ENCODE peak calls at places on chromosomes 3 and 15, in four cellular contexts. I, J, E and K are unnamed samples.

GRCh38 chr3:88807471-88808090 is 299.8 kb upstream of the EPHA3 start:
- DNase-seq in E (no peak), J (no peak), I (no peak), K (no peak)

GRCh38 chr3:172138031-172138538 is 98.7 kb downstream of the FNDC3B start:
- DNase-seq in E (no peak), I (no peak), J (no peak), K (no peak)

GRCh38 chr15:80736571-80736970 is 41.5 kb downstream of the ABHD17C start:
- DNase-seq in I (no peak), J (no peak), E (no peak), K (no peak)

GRCh38 chr3:187742351-187743171 is 2.7 kb downstream of the BCL6 start:
- DNase-seq in E (no peak), I (no peak), J (peak), K (peak)

GRCh38 chr15:48823237-48823636 is 12.4 kb upstream of the CEP152 start:
- DNase-seq in J (no peak), I (no peak), E (no peak), K (no peak)

GRCh38 chr15:69090197-69090948 is 70.1 kb upstream of the GLCE start:
- DNase-seq in J (no peak), I (no peak), E (no peak), K (no peak)

GRCh38 chr3:194497799-194498575 is 11.2 kb upstream of the ATP13A3 start:
- DNase-seq in J (no peak), I (no peak), E (no peak), K (no peak)

GRCh38 chr3:156305672-156306071 is 185.3 kb downstream of the KCNAB1 start:
- DNase-seq in J (no peak), I (no peak), E (no peak), K (no peak)

GRCh38 chr3:44825264-44825925 is 36.3 kb upstream of the TMEM42 start:
- DNase-seq in J (no peak), E (no peak), I (no peak), K (no peak)

GRCh38 chr3:157088506-157089454 is 71.2 kb downstream of the CCNL1 start:
- DNase-seq in J (peak), E (peak), I (peak), K (peak)

GRCh38 chr3:72571052-72571451 is 277.2 kb downstream of the SHQ1 start:
- DNase-seq in E (no peak), I (no peak), J (no peak), K (no peak)

GRCh38 chr3:145936986-145937385 is 224.0 kb downstream of the PLOD2 start:
- DNase-seq in J (no peak), I (no peak), E (no peak), K (no peak)

GRCh38 chr3:179189764-179190163 is 41.6 kb downstream of the PIK3CA start:
- DNase-seq in I (no peak), J (no peak), E (no peak), K (no peak)

GRCh38 chr3:197541756-197542539 is 13.8 kb downstream of the BDH1 start:
- DNase-seq in J (peak), E (no peak), I (no peak), K (no peak)

GRCh38 chr15:62624541-62625399 is 417.8 kb upstream of the TPM1 start:
- DNase-seq in E (peak), J (no peak), I (no peak), K (no peak)

GRCh38 chr3:98325055-98325454 is 28.6 kb upstream of the OR5K4 start:
- DNase-seq in E (no peak), I (no peak), J (peak), K (no peak)

GRCh38 chr15:43105077-43105769 is 615 bp downstream of the UBR1 start:
- DNase-seq in I (no peak), E (no peak), J (peak), K (peak)

GRCh38 chr15:31453558-31454318 is 127.1 kb downstream of the KLF13 start:
- DNase-seq in E (no peak), I (no peak), J (no peak), K (no peak)

GRCh38 chr3:189839576-189839975 is 208.4 kb downstream of the TP63 start:
- DNase-seq in I (no peak), E (no peak), J (peak), K (peak)

GRCh38 chr3:152302521-152303021 is 33.8 kb downstream of the MBNL1 start:
- DNase-seq in J (no peak), E (peak), I (no peak), K (no peak)

GRCh38 chr3:195153121-195153520 is 117.8 kb downstream of the XXYLT1 start:
- DNase-seq in E (no peak), I (no peak), J (no peak), K (no peak)

GRCh38 chr15:39976291-39977274 is 42.7 kb downstream of the EIF2AK4 start:
- DNase-seq in E (no peak), J (no peak), I (peak), K (no peak)

GRCh38 chr15:50219820-50220219 is 37.8 kb downstream of the SLC27A2 start:
- DNase-seq in E (no peak), J (no peak), I (no peak), K (no peak)

GRCh38 chr3:18489939-18490338 is 64.8 kb upstream of the SATB1 start:
- DNase-seq in I (no peak), J (no peak), E (no peak), K (no peak)

GRCh38 chr3:72171461-72171860 is 386.5 kb upstream of the PROK2 start:
- DNase-seq in I (no peak), E (no peak), J (no peak), K (no peak)

GRCh38 chr15:69758291-69758771 is 305.7 kb downstream of the RPLP1 start:
- DNase-seq in E (no peak), I (no peak), J (no peak), K (no peak)

GRCh38 chr3:6622260-6622659 is 238.7 kb upstream of the GRM7 start:
- DNase-seq in E (no peak), J (no peak), I (no peak), K (no peak)

DNA sequence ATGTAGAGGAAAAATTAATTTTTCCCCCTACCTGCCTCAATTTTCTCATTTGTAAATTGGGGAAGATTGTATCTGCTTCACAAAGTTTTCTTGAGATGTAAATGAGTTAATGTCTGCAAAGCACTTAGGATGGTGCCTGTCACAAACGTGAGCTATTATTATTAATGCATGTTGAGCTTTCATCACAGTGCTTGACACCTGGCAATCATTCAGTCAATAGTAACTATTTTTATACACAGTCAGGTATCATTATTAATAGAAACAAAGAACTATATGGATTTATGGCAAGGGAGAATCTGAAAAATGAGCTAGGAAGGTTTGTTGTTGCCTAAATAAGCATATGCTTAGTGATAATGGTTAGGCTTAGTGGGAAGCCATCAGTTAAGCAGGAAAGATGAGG is 238.2 kb upstream of the GRM7 start:
- DNase-seq in J (no peak), I (no peak), E (no peak), K (no peak)
- TF ChIP-seq SPI1 in J (no peak), I (no peak), E (no peak), K (no peak)

GRCh38 chr3:120506828-120507774 is 56.3 kb upstream of the FSTL1 start:
- DNase-seq in E (no peak), I (peak), J (peak), K (no peak)

GRCh38 chr3:120502116-120502515 is 51.3 kb upstream of the FSTL1 start:
- DNase-seq in J (no peak), E (no peak), I (no peak), K (no peak)

GRCh38 chr3:120503727-120504616 is 53.2 kb upstream of the FSTL1 start:
- DNase-seq in E (no peak), J (no peak), I (no peak), K (no peak)

GRCh38 chr3:120506076-120506827 is 55.5 kb upstream of the FSTL1 start:
- DNase-seq in J (no peak), E (no peak), I (no peak), K (no peak)
- TF ChIP-seq SPI1 in J (no peak), E (no peak), I (no peak), K (no peak)

GRCh38 chr15:92140802-92141201 is 252.9 kb upstream of the ST8SIA2 start:
- DNase-seq in I (no peak), E (no peak), J (no peak), K (no peak)
- TF ChIP-seq SPI1 in I (no peak), E (no peak), J (no peak), K (no peak)

DNA sequence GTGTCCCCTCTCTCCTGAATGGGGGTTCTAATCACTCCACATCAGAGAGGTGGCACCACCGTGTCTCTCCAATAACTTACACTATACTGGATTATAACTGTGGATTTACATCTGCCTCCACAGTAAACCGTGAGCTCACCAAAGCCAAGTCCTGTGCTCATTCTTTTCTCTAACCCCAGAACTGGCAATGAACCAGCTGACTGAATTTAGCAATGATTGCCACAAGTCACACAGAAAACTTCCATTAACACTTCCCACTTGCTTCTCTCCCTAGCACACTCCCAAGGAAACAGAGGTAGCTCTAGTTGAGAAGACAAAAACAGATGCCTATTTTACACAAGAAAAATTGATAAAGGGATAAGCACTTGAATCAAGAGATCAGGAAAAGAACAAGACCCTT is 361.3 kb downstream of the ULK4 start:
- DNase-seq in E (no peak), J (no peak), I (no peak), K (no peak)
- TF ChIP-seq SPI1 in E (no peak), J (no peak), I (no peak), K (no peak)